ENCODE peak calls at places on chromosomes 11 and 22, in nine cellular contexts. H is aorta, A is NCI-H446, P is HS-27A, U is neural crest cell, D is NCI-H82, L is dorsolateral prefrontal cortex, V is iris pigment epithelial cell, C is caudate nucleus. Z is an unnamed sample.

GRCh38 chr11:92886243-92886905 is 83.1 kb upstream of the MTNR1B start:
- DNase-seq in H (no peak), A (peak; percentile 63), P (peak; percentile 29), U (peak; percentile 55), D (peak; percentile 75), L (no peak), V (peak; percentile 44), C (peak; percentile 32), Z (peak; percentile 40)

GRCh38 chr11:60625262-60625661 is 74.2 kb upstream of the MS4A8 start:
- DNase-seq in H (no peak), A (no peak), P (peak; percentile 33), U (no peak), D (peak; percentile 17), L (no peak), V (peak; percentile 47), C (no peak), Z (peak; percentile 59)

GRCh38 chr11:56474729-56475128 is 1.6 kb upstream of the OR5M3 start:
- DNase-seq in H (no peak), A (no peak), P (no peak), U (no peak), D (no peak), L (no peak), V (no peak), C (no peak), Z (no peak)

GRCh38 chr11:1839204-1839923 is 583 bp downstream of the TNNI2 start:
- DNase-seq in H (no peak), A (no peak), P (no peak), U (no peak), D (no peak), L (no peak), V (no peak), C (no peak), Z (no peak)

GRCh38 chr11:75869661-75870455 is 54.8 kb downstream of the UVRAG start:
- DNase-seq in H (no peak), A (no peak), P (no peak), U (no peak), D (no peak), L (no peak), V (no peak), C (no peak), Z (no peak)

GRCh38 chr11:130609121-130610035 is 160.9 kb downstream of the ADAMTS15 start:
- DNase-seq in H (peak; percentile 92), A (no peak), P (no peak), U (no peak), D (peak; percentile 21), L (no peak), V (peak; percentile 77), C (no peak), Z (peak; percentile 35)

GRCh38 chr11:32713496-32713895 is 81.0 kb downstream of the CCDC73 start:
- DNase-seq in H (no peak), A (no peak), P (no peak), U (no peak), D (peak; percentile 2), L (no peak), V (no peak), C (no peak), Z (no peak)

GRCh38 chr22:50139843-50140415 is 30.6 kb upstream of the PANX2 start:
- DNase-seq in H (no peak), A (no peak), P (no peak), U (no peak), D (no peak), L (no peak), V (no peak), C (no peak), Z (no peak)

GRCh38 chr22:32695451-32695891 is 106.0 kb upstream of the TIMP3 start:
- DNase-seq in H (no peak), A (no peak), P (peak; percentile 62), U (no peak), D (no peak), L (no peak), V (peak; percentile 71), C (no peak), Z (no peak)

GRCh38 chr11:75339685-75340409 is 11.6 kb downstream of the ARRB1 start:
- DNase-seq in H (no peak), A (no peak), P (no peak), U (no peak), D (peak; percentile 29), L (no peak), V (no peak), C (no peak), Z (no peak)

GRCh38 chr11:71994786-71995185 is 3.9 kb upstream of the IL18BP start:
- DNase-seq in H (no peak), A (no peak), P (no peak), U (no peak), D (no peak), L (no peak), V (no peak), C (no peak), Z (no peak)

GRCh38 chr11:88531776-88532175 is 194.2 kb upstream of the CTSC start:
- DNase-seq in H (no peak), A (no peak), P (no peak), U (no peak), D (no peak), L (no peak), V (peak; percentile 62), C (no peak), Z (no peak)

GRCh38 chr11:122163420-122163819 is 47.4 kb upstream of the BLID start:
- DNase-seq in H (no peak), A (no peak), P (peak; percentile 76), U (no peak), D (no peak), L (no peak), V (peak; percentile 87), C (no peak), Z (no peak)

GRCh38 chr11:67278939-67279588 is 10.0 kb upstream of the ANKRD13D start:
- DNase-seq in H (peak; percentile 41), A (no peak), P (no peak), U (no peak), D (no peak), L (no peak), V (no peak), C (no peak), Z (no peak)

GRCh38 chr11:123194308-123195181 is 503 bp downstream of the CLMP start:
- DNase-seq in H (no peak), A (no peak), P (no peak), U (no peak), D (peak; percentile 23), L (no peak), V (no peak), C (no peak), Z (no peak)

GRCh38 chr11:72844356-72844755 is 30.1 kb downstream of the ATG16L2 start:
- DNase-seq in H (peak; percentile 26), A (no peak), P (no peak), U (no peak), D (peak; percentile 45), L (no peak), V (peak; percentile 46), C (no peak), Z (no peak)

GRCh38 chr11:507727-508515 is 879 bp upstream of the RNH1 start:
- DNase-seq in H (no peak), A (no peak), P (no peak), U (no peak), D (peak; percentile 30), L (no peak), V (no peak), C (no peak), Z (no peak)

GRCh38 chr11:20363500-20364411 is at the start of gene HTATIP2:
- DNase-seq in H (peak; percentile 82), A (peak; percentile 44), P (no peak), U (peak; percentile 26), D (no peak), L (peak; percentile 82), V (peak; percentile 61), C (peak; percentile 67), Z (peak; percentile 63)

GRCh38 chr11:126701555-126701897 is 299.0 kb downstream of the KIRREL3 start:
- DNase-seq in H (no peak), A (no peak), P (no peak), U (no peak), D (no peak), L (no peak), V (no peak), C (no peak), Z (no peak)

GRCh38 chr22:36971305-36971704 is 47.9 kb downstream of the TST start:
- DNase-seq in H (no peak), A (no peak), P (no peak), U (no peak), D (no peak), L (no peak), V (no peak), C (no peak), Z (no peak)

GRCh38 chr11:44574620-44575287 is 9.3 kb downstream of the CD82 start:
- DNase-seq in H (no peak), A (no peak), P (no peak), U (no peak), D (no peak), L (no peak), V (peak; percentile 96), C (no peak), Z (no peak)

GRCh38 chr11:108959124-108959761 is 294.4 kb downstream of the DDX10 start:
- DNase-seq in H (no peak), A (no peak), P (no peak), U (no peak), D (no peak), L (no peak), V (no peak), C (no peak), Z (no peak)

GRCh38 chr11:113176561-113176960 is 137.8 kb upstream of the TTC12 start:
- DNase-seq in H (no peak), A (no peak), P (no peak), U (no peak), D (no peak), L (no peak), V (peak; percentile 72), C (no peak), Z (no peak)

GRCh38 chr11:47233989-47234668 is 14.5 kb downstream of the ACP2 start:
- DNase-seq in H (no peak), A (no peak), P (peak; percentile 54), U (no peak), D (peak; percentile 32), L (no peak), V (peak; percentile 76), C (no peak), Z (no peak)

GRCh38 chr11:128200467-128200866 is 386.9 kb downstream of the ETS1 start:
- DNase-seq in H (no peak), A (no peak), P (no peak), U (no peak), D (no peak), L (no peak), V (no peak), C (no peak), Z (no peak)

GRCh38 chr22:48438096-48438495 is 1389.6 kb downstream of the BRD1 start:
- DNase-seq in H (no peak), A (no peak), P (no peak), U (no peak), D (no peak), L (no peak), V (no peak), C (no peak), Z (no peak)

GRCh38 chr11:35101223-35101622 is 37.7 kb upstream of the CD44 start:
- DNase-seq in H (no peak), A (no peak), P (no peak), U (no peak), D (no peak), L (no peak), V (no peak), C (no peak), Z (no peak)

GRCh38 chr11:46144741-46145140 is 23.5 kb upstream of the PHF21A start:
- DNase-seq in H (no peak), A (no peak), P (no peak), U (no peak), D (no peak), L (no peak), V (no peak), C (no peak), Z (no peak)

GRCh38 chr11:71114124-71114851 is 138.1 kb downstream of the SHANK2 start:
- DNase-seq in H (no peak), A (no peak), P (no peak), U (no peak), D (no peak), L (no peak), V (no peak), C (peak; percentile 7), Z (no peak)

GRCh38 chr11:47412152-47412746 is 3.9 kb downstream of the SLC39A13 start:
- DNase-seq in H (peak; percentile 74), A (no peak), P (no peak), U (peak; percentile 75), D (peak; percentile 60), L (peak; percentile 57), V (no peak), C (peak; percentile 25), Z (peak; percentile 56)

GRCh38 chr22:36424901-36425579 is 37.3 kb upstream of the MYH9 start:
- DNase-seq in H (no peak), A (no peak), P (no peak), U (no peak), D (no peak), L (no peak), V (no peak), C (no peak), Z (no peak)